ENCODE peak calls at places on chromosomes 11 and 22, in nine cellular contexts. O is brain microvascular endothelial cell, W is lower leg skin, R is BJ, B is kidney, V is AG09309, U is astrocyte of the spinal cord, D is HFFc6, F is Calu3. G is an unnamed sample.

GRCh38 chr22:37282385-37282677 is at the start of gene CYTH4:
- DNase-seq in O (no peak), W (peak; percentile 91), R (no peak), B (peak; percentile 89), V (no peak), U (no peak), D (no peak), F (peak; percentile 70), G (peak; percentile 75)

GRCh38 chr11:13778345-13778744 is 109.9 kb downstream of the FAR1 start:
- DNase-seq in O (no peak), W (no peak), R (no peak), B (no peak), V (no peak), U (no peak), D (no peak), F (no peak), G (no peak)

GRCh38 chr11:61007383-61007970 is 36.0 kb downstream of the CD6 start:
- DNase-seq in O (no peak), W (no peak), R (no peak), B (peak; percentile 78), V (no peak), U (no peak), D (no peak), F (peak; percentile 49), G (peak; percentile 31)

GRCh38 chr11:11313426-11313825 is 39.6 kb downstream of the CSNK2A3 start:
- DNase-seq in O (peak; percentile 11), W (no peak), R (no peak), B (no peak), V (peak; percentile 59), U (no peak), D (no peak), F (peak; percentile 55), G (no peak)

GRCh38 chr11:104713366-104713765 is 184.9 kb downstream of the CASP12 start:
- DNase-seq in O (no peak), W (no peak), R (no peak), B (no peak), V (no peak), U (peak; percentile 75), D (no peak), F (no peak), G (no peak)

GRCh38 chr11:15106201-15106965 is 8.3 kb upstream of the INSC start:
- DNase-seq in O (peak; percentile 56), W (no peak), R (no peak), B (no peak), V (peak; percentile 43), U (peak; percentile 80), D (peak; percentile 65), F (peak; percentile 19), G (no peak)

GRCh38 chr11:68037481-68038225 is 1.2 kb upstream of the TCIRG1 start:
- DNase-seq in O (no peak), W (no peak), R (no peak), B (no peak), V (no peak), U (no peak), D (no peak), F (no peak), G (peak; percentile 42)

GRCh38 chr11:61495801-61496601 is 12.5 kb upstream of the LRRC10B start:
- DNase-seq in O (no peak), W (no peak), R (no peak), B (peak; percentile 70), V (no peak), U (no peak), D (no peak), F (no peak), G (no peak)

GRCh38 chr11:47924184-47924671 is 56.1 kb upstream of the PTPRJ start:
- DNase-seq in O (peak; percentile 65), W (no peak), R (peak; percentile 59), B (no peak), V (no peak), U (peak; percentile 62), D (peak; percentile 92), F (peak; percentile 75), G (no peak)

GRCh38 chr11:122984186-122985011 is 2.8 kb upstream of the BSX start:
- DNase-seq in O (no peak), W (no peak), R (no peak), B (no peak), V (no peak), U (no peak), D (no peak), F (peak; percentile 7), G (no peak)

GRCh38 chr11:93945596-93945995 is 75.6 kb upstream of the HEPHL1 start:
- DNase-seq in O (no peak), W (no peak), R (no peak), B (no peak), V (no peak), U (peak; percentile 26), D (no peak), F (no peak), G (no peak)

DNA sequence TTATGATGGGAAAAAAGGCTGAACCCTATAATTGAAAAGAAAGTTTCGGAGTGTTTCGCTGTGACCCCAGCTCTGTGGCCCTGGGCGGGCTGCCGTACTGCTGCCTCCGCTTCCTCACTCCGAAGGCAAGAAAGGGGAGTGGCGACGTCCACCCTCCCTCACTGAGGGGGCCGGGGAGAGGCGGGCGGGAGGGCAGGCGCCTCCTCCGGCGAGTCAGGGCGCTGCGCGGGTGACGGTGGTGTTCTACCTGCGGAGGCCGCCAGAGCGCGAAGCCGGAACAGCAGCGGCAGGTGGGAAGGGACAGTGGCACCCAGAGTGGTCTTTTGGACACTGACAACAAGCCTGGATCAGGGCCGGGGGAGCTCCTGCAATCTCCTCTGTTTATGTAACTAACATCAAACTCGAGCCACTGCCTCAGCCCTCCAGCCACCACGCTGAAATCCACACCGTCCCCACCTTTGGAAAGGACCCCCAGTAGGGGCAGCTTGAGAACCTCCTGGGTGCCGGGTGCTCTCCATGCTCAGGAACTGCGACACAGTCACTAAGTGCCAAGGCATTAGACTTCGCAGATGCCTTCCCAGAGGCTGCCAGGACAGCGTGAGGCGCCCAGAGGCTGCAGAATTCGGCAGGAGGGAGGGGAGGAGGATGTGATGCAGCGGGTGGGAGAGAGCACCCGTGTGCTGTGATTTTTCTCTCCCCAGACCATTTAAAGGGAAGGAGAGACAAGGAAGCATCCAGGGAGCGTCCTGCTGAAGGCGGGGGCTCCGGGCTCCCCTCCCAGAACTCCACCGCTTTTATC is 25.5 kb downstream of the BID start:
- DNase-seq in O (no peak), W (no peak), R (no peak), B (no peak), V (no peak), U (no peak), D (no peak), F (no peak), G (peak; percentile 25)
- TF ChIP-seq CTCF in O (no peak), W (no peak), R (no peak), B (peak; percentile 27), V (no peak), U (peak; percentile 27), D (no peak), F (no peak), G (no peak)

DNA sequence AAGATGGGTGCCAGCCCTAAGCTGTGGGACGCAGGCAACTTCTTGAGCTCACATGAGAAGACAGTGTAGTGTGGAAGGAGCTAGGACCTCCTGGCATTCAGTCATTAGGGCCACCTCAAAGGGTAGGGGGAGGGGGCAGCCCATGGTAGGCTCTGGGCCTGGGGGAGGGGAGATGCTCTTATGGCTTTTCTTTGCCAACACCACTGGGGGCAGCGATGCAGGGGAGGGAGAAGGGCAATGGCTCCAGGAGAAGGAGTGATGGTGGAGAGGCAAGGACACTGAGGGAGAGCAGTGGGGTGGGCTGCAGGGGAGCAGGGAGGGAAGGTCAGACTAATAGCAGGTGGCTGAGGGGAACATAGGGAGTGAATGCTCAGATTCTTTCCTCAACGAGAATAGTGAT is 63.3 kb upstream of the SUSD2 start:
- DNase-seq in O (no peak), W (no peak), R (no peak), B (no peak), V (no peak), U (no peak), D (no peak), F (peak; percentile 15), G (no peak)
- TF ChIP-seq CTCF in O (peak; percentile 17), W (no peak), R (peak; percentile 15), B (no peak), V (no peak), U (no peak), D (peak; percentile 12), F (no peak), G (no peak)

GRCh38 chr11:125675196-125675595 is 5.5 kb downstream of the ACRV1 start:
- DNase-seq in O (no peak), W (no peak), R (no peak), B (no peak), V (no peak), U (no peak), D (no peak), F (no peak), G (no peak)

GRCh38 chr11:125680747-125681146 is at the start of gene ACRV1:
- DNase-seq in O (no peak), W (no peak), R (no peak), B (no peak), V (no peak), U (no peak), D (no peak), F (no peak), G (no peak)

GRCh38 chr11:125674210-125674609 is 6.4 kb downstream of the ACRV1 start:
- DNase-seq in O (no peak), W (no peak), R (no peak), B (no peak), V (no peak), U (no peak), D (no peak), F (no peak), G (no peak)

GRCh38 chr11:125679837-125680236 is 810 bp downstream of the ACRV1 start:
- DNase-seq in O (no peak), W (no peak), R (no peak), B (no peak), V (no peak), U (no peak), D (no peak), F (no peak), G (no peak)

DNA sequence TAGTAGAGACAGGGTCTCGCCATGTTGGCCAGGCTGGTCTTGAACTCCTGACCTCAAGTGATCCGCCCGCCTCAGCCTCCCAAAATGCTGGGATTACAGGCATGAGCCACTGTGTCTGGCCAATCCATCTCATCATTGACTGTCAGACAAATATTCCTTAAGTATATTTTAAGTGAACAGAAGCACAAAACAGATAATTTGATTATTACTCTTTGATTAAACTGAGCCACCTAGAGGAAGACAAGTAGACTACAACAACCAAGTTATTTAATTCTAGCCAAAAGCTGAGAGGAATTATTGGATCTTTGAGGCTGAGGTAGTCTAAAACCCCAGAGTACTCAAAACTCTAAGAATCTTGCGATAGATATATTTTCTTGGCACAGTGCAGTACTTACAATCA is 1.2 kb downstream of the ACRV1 start:
- DNase-seq in O (no peak), W (no peak), R (no peak), B (no peak), V (no peak), U (no peak), D (no peak), F (no peak), G (no peak)
- TF ChIP-seq CTCF in O (no peak), W (no peak), R (peak; percentile 25), B (no peak), V (peak; percentile 13), U (peak; percentile 18), D (peak; percentile 68), F (no peak), G (no peak)

GRCh38 chr22:44623771-44624510 is 78.1 kb upstream of the PRR5 start:
- DNase-seq in O (peak; percentile 11), W (no peak), R (no peak), B (no peak), V (no peak), U (no peak), D (no peak), F (peak; percentile 52), G (no peak)
- TF ChIP-seq CTCF in O (peak; percentile 76), W (no peak), R (peak; percentile 50), B (no peak), V (no peak), U (peak; percentile 69), D (peak; percentile 65), F (peak; percentile 44), G (no peak)

G was measured in mucosa of descending colon.